ENCODE peak calls at places on chromosome 18, in four cellular contexts. M, X, E and L are unnamed samples. For H3K9me3, the result is how much of the 10 kb centered on the place peaks cover.

GRCh38 chr18:62325806-62326645 is 916 bp downstream of the TNFRSF11A start:
- DNase-seq in M (no peak), X (no peak), E (no peak), L (no peak)

GRCh38 chr18:46073474-46074331 is 1.6 kb upstream of the PSTPIP2 start:
- DNase-seq in M (peak), X (no peak), E (peak), L (peak)

GRCh38 chr18:54828986-54829385 is 709 bp downstream of the RAB27B start:
- DNase-seq in M (no peak), X (no peak), E (no peak), L (no peak)

GRCh38 chr18:57211776-57212175 is 64.9 kb downstream of the BOD1L2 start:
- DNase-seq in X (no peak), E (no peak), M (no peak), L (no peak)

GRCh38 chr18:62327977-62328376 is 2.9 kb downstream of the TNFRSF11A start:
- DNase-seq in X (no peak), E (no peak), M (no peak), L (no peak)

GRCh38 chr18:57806891-57807280 is 3.8 kb upstream of the ATP8B1 start:
- DNase-seq in M (peak), X (no peak), E (no peak), L (no peak)

GRCh38 chr18:42614619-42615293 is 500.7 kb downstream of the RIT2 start:
- DNase-seq in M (peak), X (no peak), E (no peak), L (no peak)

GRCh38 chr18:13437801-13438506 is 219.4 kb downstream of the LDLRAD4 start:
- DNase-seq in X (no peak), E (no peak), M (no peak), L (peak)

GRCh38 chr18:48356151-48356745 is 52.9 kb downstream of the ZBTB7C start:
- DNase-seq in M (no peak), X (no peak), E (no peak), L (no peak)

GRCh38 chr18:31043709-31044108 is 1.2 kb upstream of the DSC3 start:
- DNase-seq in M (no peak), X (no peak), E (no peak), L (no peak)

GRCh38 chr18:26383454-26384270 is 157.4 kb downstream of the TAF4B start:
- DNase-seq in M (no peak), E (peak), X (no peak), L (no peak)

DNA sequence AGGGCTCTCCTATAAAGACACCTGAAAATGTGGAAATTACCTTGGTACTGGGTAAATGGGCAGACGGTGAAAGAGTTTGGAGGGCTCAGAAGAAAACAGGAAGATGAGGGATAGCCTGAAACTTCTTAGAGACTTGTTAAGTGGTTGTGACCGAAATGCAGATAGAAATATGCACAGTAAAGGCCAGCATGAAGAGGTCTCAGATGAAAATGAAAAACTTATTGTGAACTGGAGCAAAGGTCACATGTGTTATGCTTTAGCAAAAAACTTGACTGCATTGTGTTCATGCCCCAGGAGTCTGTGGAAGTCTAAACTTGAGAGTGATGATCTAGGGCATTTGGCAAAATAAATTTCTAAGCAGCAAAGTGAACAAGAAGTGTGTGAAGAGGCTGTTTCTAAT is 137.1 kb downstream of the CBLN2 start:
- DNase-seq in E (no peak), X (no peak), M (no peak), L (no peak)
- H3K9me3 ChIP-seq in E (under half), X (under half), M (under half), L (under half)

DNA sequence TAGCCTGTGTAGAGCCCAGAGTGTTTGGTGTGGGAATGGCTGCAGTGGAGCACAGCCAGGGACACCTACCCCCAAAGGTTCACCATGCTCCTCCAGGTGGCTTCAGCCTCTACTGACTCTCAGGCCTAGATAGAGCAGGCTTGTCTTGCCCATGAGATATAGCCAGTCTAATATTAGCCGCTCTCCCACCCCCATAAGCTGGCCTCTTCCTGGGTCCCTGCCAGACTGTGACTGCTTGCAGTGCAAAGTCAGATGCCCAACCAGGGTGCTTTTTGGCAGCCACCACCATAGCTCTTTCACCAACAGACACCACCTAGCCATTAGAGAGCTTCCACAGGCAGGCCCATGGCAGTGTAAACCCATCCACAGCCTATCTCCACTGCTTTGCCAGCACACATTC is 405.3 kb downstream of the MBD2 start:
- DNase-seq in E (no peak), M (no peak), X (no peak), L (no peak)
- H3K27ac ChIP-seq in E (no peak), M (no peak), X (no peak), L (no peak)

GRCh38 chr18:35588995-35589394 is 7.5 kb downstream of the GALNT1 start:
- DNase-seq in E (no peak), M (no peak), X (no peak), L (peak)
- TF ChIP-seq CTCF in E (no peak), M (no peak), X (peak), L (peak)

DNA sequence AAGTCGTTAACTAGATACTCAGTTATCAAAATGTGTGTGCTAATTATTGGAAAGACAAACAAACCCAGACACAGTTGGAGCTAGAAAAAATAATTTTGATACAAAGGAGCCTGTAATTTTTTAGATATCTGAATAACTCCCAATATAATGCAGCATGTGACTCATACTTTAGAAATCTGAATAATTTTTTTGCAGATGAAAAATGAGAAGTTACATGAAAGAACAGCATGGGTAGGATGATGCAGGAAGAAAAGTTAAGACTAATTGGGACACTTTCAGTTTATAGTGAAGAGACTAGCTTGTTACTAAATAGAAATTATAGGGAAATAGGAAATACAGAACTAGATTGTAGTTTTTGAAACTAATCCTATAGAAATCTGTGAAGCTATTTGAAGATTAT is 945.8 kb downstream of the CBLN2 start:
- DNase-seq in M (no peak), X (no peak), E (no peak), L (no peak)
- H3K9me3 ChIP-seq in M (under half), X (under half), E (under half), L (under half)

GRCh38 chr18:35335861-35336260 is 8.4 kb downstream of the ZNF24 start:
- DNase-seq in X (no peak), M (no peak), E (no peak), L (no peak)

GRCh38 chr18:35337256-35337655 is 7.0 kb downstream of the ZNF24 start:
- DNase-seq in X (no peak), M (no peak), E (no peak), L (no peak)

GRCh38 chr18:35334821-35335220 is 9.4 kb downstream of the ZNF24 start:
- DNase-seq in E (no peak), M (no peak), X (no peak), L (no peak)

GRCh38 chr18:35331367-35332087 is 12.7 kb downstream of the ZNF24 start:
- DNase-seq in M (no peak), E (no peak), X (no peak), L (no peak)

DNA sequence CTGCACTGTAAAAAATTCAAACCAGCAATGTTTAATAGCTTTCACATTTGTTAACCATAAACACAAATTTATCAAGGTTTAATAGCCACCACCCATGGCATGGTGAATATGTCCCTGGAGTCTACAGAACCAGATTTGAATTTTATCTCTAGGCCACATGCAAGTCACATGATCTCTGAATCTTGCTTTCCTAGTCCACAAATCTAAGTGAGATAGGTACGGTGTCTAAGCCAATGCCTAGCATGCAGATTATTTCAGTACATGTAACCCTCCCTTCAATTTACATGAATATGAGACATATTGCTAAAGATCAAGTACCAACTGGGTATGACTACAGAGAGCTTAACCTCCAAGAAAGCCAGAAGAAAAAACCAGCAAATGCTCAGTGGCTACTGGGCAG is 10.0 kb downstream of the ZNF24 start:
- DNase-seq in M (no peak), E (no peak), X (no peak), L (no peak)
- H3K27ac ChIP-seq in M (no peak), E (no peak), X (no peak), L (no peak)

GRCh38 chr18:63339920-63340484 is 20.4 kb upstream of the BCL2 start:
- DNase-seq in X (no peak), E (peak), M (peak), L (no peak)
- TF ChIP-seq CTCF in X (peak), E (peak), M (peak), L (peak)

GRCh38 chr18:78979058-78979680 is 449 bp upstream of the SALL3 start:
- DNase-seq in X (no peak), M (no peak), E (no peak), L (no peak)
- H3K9me3 ChIP-seq in X (under half), M (under half), E (under half), L (under half)